ENCODE peak calls at places on chromosome 11, in seven cellular contexts. One of them, this sample, is unnamed.

GRCh38 chr11:78217650-78218541 is 29.2 kb downstream of the USP35 start:
- DNase-seq in activated T-cell treated with anti-CD3 and anti-CD28 coated beads for 1 hour: no peak
- DNase-seq in mucosa of gallbladder: no peak
- DNase-seq in LNCaP clone FGC: no peak
- DNase-seq in T47D: no peak
- DNase-seq in globus pallidus: no peak
- DNase-seq in prostate gland: no peak
- DNase-seq in this sample: no peak

GRCh38 chr11:47348131-47348802 is 4.2 kb downstream of the MYBPC3 start:
- DNase-seq in activated T-cell treated with anti-CD3 and anti-CD28 coated beads for 1 hour: no peak
- DNase-seq in mucosa of gallbladder: no peak
- DNase-seq in LNCaP clone FGC: no peak
- DNase-seq in T47D: no peak
- DNase-seq in globus pallidus: no peak
- DNase-seq in prostate gland: no peak
- DNase-seq in this sample: no peak

GRCh38 chr11:118353084-118353710 is 6.2 kb upstream of the UBE4A start:
- DNase-seq in activated T-cell treated with anti-CD3 and anti-CD28 coated beads for 1 hour: no peak
- DNase-seq in mucosa of gallbladder: no peak
- DNase-seq in LNCaP clone FGC: no peak
- DNase-seq in T47D: peak
- DNase-seq in globus pallidus: no peak
- DNase-seq in prostate gland: no peak
- DNase-seq in this sample: no peak

GRCh38 chr11:46504817-46505613 is 88.8 kb downstream of the AMBRA1 start:
- DNase-seq in activated T-cell treated with anti-CD3 and anti-CD28 coated beads for 1 hour: no peak
- DNase-seq in mucosa of gallbladder: no peak
- DNase-seq in LNCaP clone FGC: no peak
- DNase-seq in T47D: no peak
- DNase-seq in globus pallidus: no peak
- DNase-seq in prostate gland: no peak
- DNase-seq in this sample: no peak

GRCh38 chr11:127454856-127455255 is 454.3 kb upstream of the KIRREL3 start:
- DNase-seq in activated T-cell treated with anti-CD3 and anti-CD28 coated beads for 1 hour: no peak
- DNase-seq in mucosa of gallbladder: no peak
- DNase-seq in LNCaP clone FGC: no peak
- DNase-seq in T47D: no peak
- DNase-seq in globus pallidus: no peak
- DNase-seq in prostate gland: no peak
- DNase-seq in this sample: no peak

GRCh38 chr11:43963221-43963620 is 20.8 kb downstream of the C11orf96 start:
- DNase-seq in activated T-cell treated with anti-CD3 and anti-CD28 coated beads for 1 hour: no peak
- DNase-seq in mucosa of gallbladder: no peak
- DNase-seq in LNCaP clone FGC: no peak
- DNase-seq in T47D: no peak
- DNase-seq in globus pallidus: no peak
- DNase-seq in prostate gland: no peak
- DNase-seq in this sample: no peak

GRCh38 chr11:15819679-15820286 is 536.6 kb downstream of the SOX6 start:
- DNase-seq in activated T-cell treated with anti-CD3 and anti-CD28 coated beads for 1 hour: peak
- DNase-seq in mucosa of gallbladder: peak
- DNase-seq in LNCaP clone FGC: peak
- DNase-seq in T47D: peak
- DNase-seq in globus pallidus: peak
- DNase-seq in prostate gland: peak
- DNase-seq in this sample: peak

GRCh38 chr11:61293869-61294716 is 1.0 kb downstream of the VWCE start:
- DNase-seq in activated T-cell treated with anti-CD3 and anti-CD28 coated beads for 1 hour: peak
- DNase-seq in mucosa of gallbladder: peak
- DNase-seq in LNCaP clone FGC: no peak
- DNase-seq in T47D: no peak
- DNase-seq in globus pallidus: no peak
- DNase-seq in prostate gland: no peak
- DNase-seq in this sample: peak

GRCh38 chr11:67780056-67780455 is 105.6 kb upstream of the ALDH3B2 start:
- DNase-seq in activated T-cell treated with anti-CD3 and anti-CD28 coated beads for 1 hour: no peak
- DNase-seq in mucosa of gallbladder: no peak
- DNase-seq in LNCaP clone FGC: no peak
- DNase-seq in T47D: no peak
- DNase-seq in globus pallidus: no peak
- DNase-seq in prostate gland: no peak
- DNase-seq in this sample: no peak

GRCh38 chr11:47514825-47515647 is 37.9 kb downstream of the CELF1 start:
- DNase-seq in activated T-cell treated with anti-CD3 and anti-CD28 coated beads for 1 hour: no peak
- DNase-seq in mucosa of gallbladder: no peak
- DNase-seq in LNCaP clone FGC: no peak
- DNase-seq in T47D: no peak
- DNase-seq in globus pallidus: peak
- DNase-seq in prostate gland: no peak
- DNase-seq in this sample: no peak

This sample was measured in DND-41.